ENCODE peak calls at places on chromosomes 6 and 20, in eight cellular contexts. One of them, this sample, is unnamed.

GRCh38 chr6:80623066-80623815 is 516.8 kb downstream of the BCKDHB start:
- DNase-seq in IMR-90: no peak
- DNase-seq in dorsolateral prefrontal cortex: no peak
- DNase-seq in fibroblast of mammary gland: no peak
- DNase-seq in HL-60: no peak
- DNase-seq in Peyer's patch: no peak
- DNase-seq in CD8-positive, alpha-beta T cell: no peak
- DNase-seq in HepG2: no peak
- DNase-seq in this sample: no peak

GRCh38 chr20:4898282-4898681 is 103.0 kb downstream of the SLC23A2 start:
- DNase-seq in IMR-90: peak; percentile 89
- DNase-seq in dorsolateral prefrontal cortex: no peak
- DNase-seq in fibroblast of mammary gland: peak; percentile 89
- DNase-seq in HL-60: no peak
- DNase-seq in Peyer's patch: peak; percentile 69
- DNase-seq in CD8-positive, alpha-beta T cell: no peak
- DNase-seq in HepG2: no peak
- DNase-seq in this sample: no peak

GRCh38 chr6:111686249-111686997 is 80.7 kb upstream of the TRAF3IP2 start:
- DNase-seq in IMR-90: no peak
- DNase-seq in dorsolateral prefrontal cortex: no peak
- DNase-seq in fibroblast of mammary gland: no peak
- DNase-seq in HL-60: no peak
- DNase-seq in Peyer's patch: no peak
- DNase-seq in CD8-positive, alpha-beta T cell: no peak
- DNase-seq in HepG2: no peak
- DNase-seq in this sample: no peak

GRCh38 chr6:52410979-52411378 is 9.2 kb upstream of the EFHC1 start:
- DNase-seq in IMR-90: peak; percentile 57
- DNase-seq in dorsolateral prefrontal cortex: no peak
- DNase-seq in fibroblast of mammary gland: no peak
- DNase-seq in HL-60: no peak
- DNase-seq in Peyer's patch: no peak
- DNase-seq in CD8-positive, alpha-beta T cell: no peak
- DNase-seq in HepG2: no peak
- DNase-seq in this sample: no peak

GRCh38 chr6:138719011-138719635 is 54.4 kb upstream of the CCDC28A start:
- DNase-seq in IMR-90: peak; percentile 20
- DNase-seq in dorsolateral prefrontal cortex: no peak
- DNase-seq in fibroblast of mammary gland: peak; percentile 50
- DNase-seq in HL-60: no peak
- DNase-seq in Peyer's patch: no peak
- DNase-seq in CD8-positive, alpha-beta T cell: no peak
- DNase-seq in HepG2: no peak
- DNase-seq in this sample: no peak

GRCh38 chr20:25389858-25390537 is 637 bp downstream of the ABHD12 start:
- DNase-seq in IMR-90: no peak
- DNase-seq in dorsolateral prefrontal cortex: no peak
- DNase-seq in fibroblast of mammary gland: no peak
- DNase-seq in HL-60: peak; percentile 24
- DNase-seq in Peyer's patch: peak; percentile 64
- DNase-seq in CD8-positive, alpha-beta T cell: peak; percentile 6
- DNase-seq in HepG2: no peak
- DNase-seq in this sample: no peak

GRCh38 chr6:28215425-28215824 is 9.7 kb upstream of the ZSCAN9 start:
- DNase-seq in IMR-90: peak; percentile 7
- DNase-seq in dorsolateral prefrontal cortex: no peak
- DNase-seq in fibroblast of mammary gland: peak; percentile 56
- DNase-seq in HL-60: no peak
- DNase-seq in Peyer's patch: no peak
- DNase-seq in CD8-positive, alpha-beta T cell: no peak
- DNase-seq in HepG2: no peak
- DNase-seq in this sample: no peak

GRCh38 chr6:84728602-84729001 is 35.8 kb downstream of the TBX18 start:
- DNase-seq in IMR-90: peak; percentile 11
- DNase-seq in dorsolateral prefrontal cortex: no peak
- DNase-seq in fibroblast of mammary gland: peak; percentile 53
- DNase-seq in HL-60: no peak
- DNase-seq in Peyer's patch: no peak
- DNase-seq in CD8-positive, alpha-beta T cell: no peak
- DNase-seq in HepG2: peak; percentile 5
- DNase-seq in this sample: no peak

GRCh38 chr20:35200255-35200654 is 26.2 kb upstream of the MMP24 start:
- DNase-seq in IMR-90: peak; percentile 87
- DNase-seq in dorsolateral prefrontal cortex: no peak
- DNase-seq in fibroblast of mammary gland: peak; percentile 88
- DNase-seq in HL-60: no peak
- DNase-seq in Peyer's patch: no peak
- DNase-seq in CD8-positive, alpha-beta T cell: no peak
- DNase-seq in HepG2: no peak
- DNase-seq in this sample: no peak

GRCh38 chr20:10555865-10556308 is 117.9 kb downstream of the JAG1 start:
- DNase-seq in IMR-90: peak; percentile 66
- DNase-seq in dorsolateral prefrontal cortex: no peak
- DNase-seq in fibroblast of mammary gland: peak; percentile 70
- DNase-seq in HL-60: no peak
- DNase-seq in Peyer's patch: no peak
- DNase-seq in CD8-positive, alpha-beta T cell: no peak
- DNase-seq in HepG2: peak; percentile 91
- DNase-seq in this sample: no peak

GRCh38 chr20:41308290-41308691 is 9.2 kb downstream of the ZHX3 start:
- DNase-seq in IMR-90: peak; percentile 86
- DNase-seq in dorsolateral prefrontal cortex: no peak
- DNase-seq in fibroblast of mammary gland: peak; percentile 85
- DNase-seq in HL-60: no peak
- DNase-seq in Peyer's patch: no peak
- DNase-seq in CD8-positive, alpha-beta T cell: no peak
- DNase-seq in HepG2: peak; percentile 69
- DNase-seq in this sample: no peak

GRCh38 chr6:47306887-47307286 is 2.8 kb downstream of the TNFRSF21 start:
- DNase-seq in IMR-90: no peak
- DNase-seq in dorsolateral prefrontal cortex: no peak
- DNase-seq in fibroblast of mammary gland: no peak
- DNase-seq in HL-60: no peak
- DNase-seq in Peyer's patch: no peak
- DNase-seq in CD8-positive, alpha-beta T cell: no peak
- DNase-seq in HepG2: no peak
- DNase-seq in this sample: no peak

GRCh38 chr6:53347250-53347920 is 1.4 kb downstream of the ELOVL5 start:
- DNase-seq in IMR-90: peak; percentile 45
- DNase-seq in dorsolateral prefrontal cortex: peak; percentile 33
- DNase-seq in fibroblast of mammary gland: peak; percentile 41
- DNase-seq in HL-60: peak; percentile 66
- DNase-seq in Peyer's patch: no peak
- DNase-seq in CD8-positive, alpha-beta T cell: peak; percentile 18
- DNase-seq in HepG2: no peak
- DNase-seq in this sample: no peak

GRCh38 chr6:3228791-3229565 is 1.5 kb upstream of the TUBB2B start:
- DNase-seq in IMR-90: no peak
- DNase-seq in dorsolateral prefrontal cortex: no peak
- DNase-seq in fibroblast of mammary gland: no peak
- DNase-seq in HL-60: no peak
- DNase-seq in Peyer's patch: peak; percentile 53
- DNase-seq in CD8-positive, alpha-beta T cell: peak; percentile 24
- DNase-seq in HepG2: no peak
- DNase-seq in this sample: no peak

GRCh38 chr6:3750324-3751018 is 1.0 kb downstream of the PXDC1 start:
- DNase-seq in IMR-90: peak; percentile 72
- DNase-seq in dorsolateral prefrontal cortex: peak; percentile 74
- DNase-seq in fibroblast of mammary gland: peak; percentile 68
- DNase-seq in HL-60: peak; percentile 10
- DNase-seq in Peyer's patch: peak; percentile 84
- DNase-seq in CD8-positive, alpha-beta T cell: no peak
- DNase-seq in HepG2: peak; percentile 62
- DNase-seq in this sample: no peak

GRCh38 chr6:17281497-17282481 is 628 bp downstream of the RBM24 start:
- DNase-seq in IMR-90: peak; percentile 24
- DNase-seq in dorsolateral prefrontal cortex: no peak
- DNase-seq in fibroblast of mammary gland: no peak
- DNase-seq in HL-60: no peak
- DNase-seq in Peyer's patch: peak; percentile 52
- DNase-seq in CD8-positive, alpha-beta T cell: no peak
- DNase-seq in HepG2: no peak
- DNase-seq in this sample: no peak

GRCh38 chr20:4324611-4325238 is 309.4 kb upstream of the RNF24 start:
- DNase-seq in IMR-90: no peak
- DNase-seq in dorsolateral prefrontal cortex: no peak
- DNase-seq in fibroblast of mammary gland: peak; percentile 16
- DNase-seq in HL-60: no peak
- DNase-seq in Peyer's patch: no peak
- DNase-seq in CD8-positive, alpha-beta T cell: no peak
- DNase-seq in HepG2: no peak
- DNase-seq in this sample: no peak

GRCh38 chr6:53790886-53791285 is 3.9 kb upstream of the LRRC1 start:
- DNase-seq in IMR-90: peak; percentile 41
- DNase-seq in dorsolateral prefrontal cortex: no peak
- DNase-seq in fibroblast of mammary gland: no peak
- DNase-seq in HL-60: no peak
- DNase-seq in Peyer's patch: no peak
- DNase-seq in CD8-positive, alpha-beta T cell: no peak
- DNase-seq in HepG2: no peak
- DNase-seq in this sample: no peak

GRCh38 chr20:31496761-31497295 is 17.4 kb upstream of the HM13 start:
- DNase-seq in IMR-90: no peak
- DNase-seq in dorsolateral prefrontal cortex: no peak
- DNase-seq in fibroblast of mammary gland: peak; percentile 38
- DNase-seq in HL-60: no peak
- DNase-seq in Peyer's patch: no peak
- DNase-seq in CD8-positive, alpha-beta T cell: no peak
- DNase-seq in HepG2: no peak
- DNase-seq in this sample: no peak

GRCh38 chr6:14117158-14118090 is at the start of gene CD83:
- DNase-seq in IMR-90: peak; percentile 45
- DNase-seq in dorsolateral prefrontal cortex: no peak
- DNase-seq in fibroblast of mammary gland: peak; percentile 32
- DNase-seq in HL-60: peak; percentile 68
- DNase-seq in Peyer's patch: peak; percentile 81
- DNase-seq in CD8-positive, alpha-beta T cell: peak; percentile 77
- DNase-seq in HepG2: peak; percentile 13
- DNase-seq in this sample: no peak
- TF ChIP-seq CTCF in IMR-90: no peak
- TF ChIP-seq CTCF in dorsolateral prefrontal cortex: no peak
- TF ChIP-seq CTCF in fibroblast of mammary gland: no peak
- TF ChIP-seq CTCF in HL-60: no peak
- TF ChIP-seq CTCF in Peyer's patch: no peak
- TF ChIP-seq CTCF in CD8-positive, alpha-beta T cell: no peak
- TF ChIP-seq CTCF in HepG2: peak; percentile 47
- TF ChIP-seq CTCF in this sample: peak; percentile 16

GRCh38 chr20:44335675-44336074 is 1.2 kb upstream of the R3HDML start:
- DNase-seq in IMR-90: no peak
- DNase-seq in dorsolateral prefrontal cortex: no peak
- DNase-seq in fibroblast of mammary gland: no peak
- DNase-seq in HL-60: no peak
- DNase-seq in Peyer's patch: no peak
- DNase-seq in CD8-positive, alpha-beta T cell: no peak
- DNase-seq in HepG2: no peak
- DNase-seq in this sample: no peak
- H3K4me3 ChIP-seq in IMR-90: no peak overlapping the region
- H3K4me3 ChIP-seq in dorsolateral prefrontal cortex: no peak overlapping the region
- H3K4me3 ChIP-seq in fibroblast of mammary gland: no peak overlapping the region
- H3K4me3 ChIP-seq in HL-60: no peak overlapping the region
- H3K4me3 ChIP-seq in Peyer's patch: no peak overlapping the region
- H3K4me3 ChIP-seq in CD8-positive, alpha-beta T cell: no peak overlapping the region
- H3K4me3 ChIP-seq in HepG2: no peak overlapping the region
- H3K4me3 ChIP-seq in this sample: no peak overlapping the region

GRCh38 chr20:39778847-39779641 is 816.9 kb downstream of the DHX35 start:
- DNase-seq in IMR-90: no peak
- DNase-seq in dorsolateral prefrontal cortex: no peak
- DNase-seq in fibroblast of mammary gland: peak; percentile 14
- DNase-seq in HL-60: no peak
- DNase-seq in Peyer's patch: no peak
- DNase-seq in CD8-positive, alpha-beta T cell: no peak
- DNase-seq in HepG2: no peak
- DNase-seq in this sample: no peak
- TF ChIP-seq CTCF in IMR-90: no peak
- TF ChIP-seq CTCF in dorsolateral prefrontal cortex: no peak
- TF ChIP-seq CTCF in fibroblast of mammary gland: peak; percentile 14
- TF ChIP-seq CTCF in HL-60: no peak
- TF ChIP-seq CTCF in Peyer's patch: no peak
- TF ChIP-seq CTCF in CD8-positive, alpha-beta T cell: no peak
- TF ChIP-seq CTCF in HepG2: no peak
- TF ChIP-seq CTCF in this sample: no peak

GRCh38 chr6:166168616-166169548 is 1.2 kb upstream of the TBXT start:
- DNase-seq in IMR-90: no peak
- DNase-seq in dorsolateral prefrontal cortex: no peak
- DNase-seq in fibroblast of mammary gland: peak; percentile 2
- DNase-seq in HL-60: no peak
- DNase-seq in Peyer's patch: no peak
- DNase-seq in CD8-positive, alpha-beta T cell: no peak
- DNase-seq in HepG2: no peak
- DNase-seq in this sample: no peak

GRCh38 chr6:166167258-166167731 is 356 bp downstream of the TBXT start:
- DNase-seq in IMR-90: no peak
- DNase-seq in dorsolateral prefrontal cortex: no peak
- DNase-seq in fibroblast of mammary gland: no peak
- DNase-seq in HL-60: no peak
- DNase-seq in Peyer's patch: no peak
- DNase-seq in CD8-positive, alpha-beta T cell: no peak
- DNase-seq in HepG2: no peak
- DNase-seq in this sample: no peak

GRCh38 chr6:166169549-166170421 is 2.1 kb upstream of the TBXT start:
- DNase-seq in IMR-90: no peak
- DNase-seq in dorsolateral prefrontal cortex: no peak
- DNase-seq in fibroblast of mammary gland: no peak
- DNase-seq in HL-60: no peak
- DNase-seq in Peyer's patch: no peak
- DNase-seq in CD8-positive, alpha-beta T cell: no peak
- DNase-seq in HepG2: no peak
- DNase-seq in this sample: no peak

GRCh38 chr6:166166314-166167257 is 1.1 kb downstream of the TBXT start:
- DNase-seq in IMR-90: no peak
- DNase-seq in dorsolateral prefrontal cortex: no peak
- DNase-seq in fibroblast of mammary gland: no peak
- DNase-seq in HL-60: no peak
- DNase-seq in Peyer's patch: no peak
- DNase-seq in CD8-positive, alpha-beta T cell: no peak
- DNase-seq in HepG2: no peak
- DNase-seq in this sample: no peak

DNA sequence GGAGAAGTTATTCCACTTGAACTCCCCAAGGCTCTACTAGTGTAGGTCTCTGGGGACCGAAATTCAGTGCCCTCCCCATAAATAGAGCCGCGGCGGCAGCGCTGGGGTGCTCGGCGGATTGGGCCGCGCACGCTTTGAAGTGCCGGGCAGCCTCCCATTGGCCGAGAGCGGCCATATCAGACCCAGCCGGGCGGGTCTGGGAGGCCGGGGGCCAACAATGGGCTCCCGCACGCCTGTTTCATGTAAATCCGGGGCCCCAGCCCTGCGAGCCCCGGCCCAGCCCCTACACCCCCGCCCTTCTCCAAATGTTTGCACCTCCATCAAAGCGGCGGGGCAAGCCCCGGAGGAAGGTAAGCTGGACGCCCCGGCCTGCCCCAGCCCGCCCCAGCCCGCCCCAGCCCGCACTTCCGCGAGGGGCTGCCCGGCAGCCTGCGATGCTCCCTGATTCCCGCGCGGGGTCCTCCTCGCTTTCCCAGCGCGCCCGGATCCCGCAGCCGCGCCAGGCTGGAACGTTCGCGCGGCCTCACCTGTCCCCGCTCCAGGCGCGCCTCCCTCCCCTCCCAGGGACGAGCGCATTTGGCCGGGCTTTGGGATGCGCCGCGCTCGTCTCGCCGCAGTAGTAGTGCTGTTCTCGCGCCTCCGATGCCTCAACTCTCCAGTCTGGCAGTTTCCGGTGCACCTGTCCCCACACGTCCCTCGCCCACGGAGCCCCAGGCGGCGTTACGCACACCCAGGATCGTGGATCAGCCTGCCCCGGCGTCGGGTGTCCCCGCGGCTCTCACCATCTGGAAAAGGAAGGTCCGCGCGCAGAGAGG is at the start of gene TBXT:
- DNase-seq in IMR-90: no peak
- DNase-seq in dorsolateral prefrontal cortex: no peak
- DNase-seq in fibroblast of mammary gland: no peak
- DNase-seq in HL-60: no peak
- DNase-seq in Peyer's patch: no peak
- DNase-seq in CD8-positive, alpha-beta T cell: no peak
- DNase-seq in HepG2: no peak
- DNase-seq in this sample: no peak
- H3K4me3 ChIP-seq in IMR-90: no peak within 1 kb of the TSS
- H3K4me3 ChIP-seq in dorsolateral prefrontal cortex: peak within 1 kb of the TSS; percentile 13
- H3K4me3 ChIP-seq in fibroblast of mammary gland: no peak within 1 kb of the TSS
- H3K4me3 ChIP-seq in HL-60: no peak within 1 kb of the TSS
- H3K4me3 ChIP-seq in Peyer's patch: peak within 1 kb of the TSS; percentile 34
- H3K4me3 ChIP-seq in CD8-positive, alpha-beta T cell: no peak within 1 kb of the TSS
- H3K4me3 ChIP-seq in HepG2: no peak within 1 kb of the TSS
- H3K4me3 ChIP-seq in this sample: no peak within 1 kb of the TSS

This sample was measured in GM12864.